ENCODE peak calls at places on chromosomes 6 and 20, in four cellular contexts. One of them, this sample, is unnamed. For H3K9me3, the result is how much of the 10 kb centered on the place peaks cover.

GRCh38 chr20:16367948-16368560 is 205.2 kb downstream of the KIF16B start:
- DNase-seq in stomach: no peak
- DNase-seq in H1: no peak
- DNase-seq in sigmoid colon: no peak
- DNase-seq in this sample: no peak

GRCh38 chr20:31680286-31681127 is 42.2 kb downstream of the BCL2L1 start:
- DNase-seq in sigmoid colon: no peak
- DNase-seq in stomach: no peak
- DNase-seq in H1: no peak
- DNase-seq in this sample: no peak

GRCh38 chr6:122696079-122696478 is 83.4 kb upstream of the FABP7 start:
- DNase-seq in stomach: no peak
- DNase-seq in sigmoid colon: no peak
- DNase-seq in H1: no peak
- DNase-seq in this sample: no peak

GRCh38 chr6:77015350-77015749 is 447.9 kb downstream of the HTR1B start:
- DNase-seq in H1: no peak
- DNase-seq in sigmoid colon: no peak
- DNase-seq in stomach: no peak
- DNase-seq in this sample: no peak

GRCh38 chr6:52603000-52603795 is 26.3 kb upstream of the TRAM2 start:
- DNase-seq in H1: no peak
- DNase-seq in stomach: no peak
- DNase-seq in sigmoid colon: no peak
- DNase-seq in this sample: no peak

GRCh38 chr6:126253421-126253820 is 86.5 kb upstream of the CENPW start:
- DNase-seq in H1: no peak
- DNase-seq in sigmoid colon: no peak
- DNase-seq in stomach: no peak
- DNase-seq in this sample: no peak

GRCh38 chr20:36333841-36334240 is 27.7 kb downstream of the DLGAP4 start:
- DNase-seq in H1: no peak
- DNase-seq in sigmoid colon: no peak
- DNase-seq in stomach: peak
- DNase-seq in this sample: no peak

GRCh38 chr6:72783035-72783434 is 161.2 kb downstream of the KCNQ5 start:
- DNase-seq in H1: no peak
- DNase-seq in sigmoid colon: no peak
- DNase-seq in stomach: no peak
- DNase-seq in this sample: no peak

GRCh38 chr6:4858194-4859028 is 82.2 kb downstream of the CDYL start:
- DNase-seq in stomach: no peak
- DNase-seq in H1: no peak
- DNase-seq in sigmoid colon: no peak
- DNase-seq in this sample: no peak

GRCh38 chr6:41548098-41548840 is 2.1 kb downstream of the FOXP4 start:
- DNase-seq in sigmoid colon: no peak
- DNase-seq in H1: no peak
- DNase-seq in stomach: no peak
- DNase-seq in this sample: no peak

GRCh38 chr20:13068336-13068735 is 59.6 kb downstream of the SPTLC3 start:
- DNase-seq in sigmoid colon: no peak
- DNase-seq in H1: no peak
- DNase-seq in stomach: no peak
- DNase-seq in this sample: no peak

GRCh38 chr20:13243826-13244376 is 22.8 kb downstream of the ISM1 start:
- DNase-seq in sigmoid colon: no peak
- DNase-seq in stomach: no peak
- DNase-seq in H1: no peak
- DNase-seq in this sample: no peak

GRCh38 chr6:143110996-143111395 is 50.3 kb downstream of the AIG1 start:
- DNase-seq in sigmoid colon: no peak
- DNase-seq in stomach: no peak
- DNase-seq in H1: no peak
- DNase-seq in this sample: no peak

GRCh38 chr6:31158863-31159855 is 770 bp downstream of the TCF19 start:
- DNase-seq in H1: peak
- DNase-seq in stomach: no peak
- DNase-seq in sigmoid colon: peak
- DNase-seq in this sample: no peak

GRCh38 chr6:45787384-45787783 is 228.3 kb downstream of the CLIC5 start:
- DNase-seq in sigmoid colon: no peak
- DNase-seq in stomach: no peak
- DNase-seq in H1: no peak
- DNase-seq in this sample: no peak

GRCh38 chr6:162497371-162497770 is 230.2 kb downstream of the PRKN start:
- DNase-seq in sigmoid colon: no peak
- DNase-seq in H1: no peak
- DNase-seq in stomach: no peak
- DNase-seq in this sample: no peak

GRCh38 chr6:159101656-159102055 is 56.9 kb upstream of the TAGAP start:
- DNase-seq in H1: no peak
- DNase-seq in sigmoid colon: no peak
- DNase-seq in stomach: no peak
- DNase-seq in this sample: no peak

GRCh38 chr20:44287272-44288097 is 23.5 kb downstream of the FITM2 start:
- DNase-seq in H1: no peak
- DNase-seq in sigmoid colon: no peak
- DNase-seq in stomach: no peak
- DNase-seq in this sample: no peak

GRCh38 chr6:132132911-132133639 is 181.9 kb upstream of the CCN2 start:
- DNase-seq in stomach: no peak
- DNase-seq in H1: no peak
- DNase-seq in sigmoid colon: no peak
- DNase-seq in this sample: no peak

GRCh38 chr6:136085370-136086115 is 164.6 kb downstream of the MTFR2 start:
- DNase-seq in sigmoid colon: no peak
- DNase-seq in stomach: no peak
- DNase-seq in H1: no peak
- DNase-seq in this sample: no peak

GRCh38 chr6:74510878-74511277 is 695.0 kb downstream of the COL12A1 start:
- DNase-seq in H1: no peak
- DNase-seq in stomach: no peak
- DNase-seq in sigmoid colon: no peak
- DNase-seq in this sample: no peak

GRCh38 chr6:74507649-74508048 is 698.2 kb downstream of the COL12A1 start:
- DNase-seq in stomach: no peak
- DNase-seq in sigmoid colon: no peak
- DNase-seq in H1: no peak
- DNase-seq in this sample: no peak

GRCh38 chr6:74505391-74505790 is 700.5 kb downstream of the COL12A1 start:
- DNase-seq in stomach: no peak
- DNase-seq in H1: no peak
- DNase-seq in sigmoid colon: no peak
- DNase-seq in this sample: no peak

GRCh38 chr6:74504941-74505340 is 700.9 kb downstream of the COL12A1 start:
- DNase-seq in stomach: no peak
- DNase-seq in H1: no peak
- DNase-seq in sigmoid colon: no peak
- DNase-seq in this sample: no peak
- H3K9me3 ChIP-seq in stomach: under half
- H3K9me3 ChIP-seq in H1: under half
- H3K9me3 ChIP-seq in sigmoid colon: under half
- H3K9me3 ChIP-seq in this sample: under half

GRCh38 chr6:3072798-3073197 is 4.5 kb downstream of the RIPK1 start:
- DNase-seq in stomach: no peak
- DNase-seq in H1: no peak
- DNase-seq in sigmoid colon: no peak
- DNase-seq in this sample: no peak

GRCh38 chr6:3068329-3069223 is at the start of gene RIPK1:
- DNase-seq in H1: peak
- DNase-seq in stomach: peak
- DNase-seq in sigmoid colon: peak
- DNase-seq in this sample: peak

GRCh38 chr6:3075522-3076113 is 7.3 kb downstream of the RIPK1 start:
- DNase-seq in sigmoid colon: no peak
- DNase-seq in stomach: no peak
- DNase-seq in H1: no peak
- DNase-seq in this sample: no peak

GRCh38 chr6:3073382-3073781 is 5.1 kb downstream of the RIPK1 start:
- DNase-seq in H1: no peak
- DNase-seq in sigmoid colon: no peak
- DNase-seq in stomach: no peak
- DNase-seq in this sample: no peak

DNA sequence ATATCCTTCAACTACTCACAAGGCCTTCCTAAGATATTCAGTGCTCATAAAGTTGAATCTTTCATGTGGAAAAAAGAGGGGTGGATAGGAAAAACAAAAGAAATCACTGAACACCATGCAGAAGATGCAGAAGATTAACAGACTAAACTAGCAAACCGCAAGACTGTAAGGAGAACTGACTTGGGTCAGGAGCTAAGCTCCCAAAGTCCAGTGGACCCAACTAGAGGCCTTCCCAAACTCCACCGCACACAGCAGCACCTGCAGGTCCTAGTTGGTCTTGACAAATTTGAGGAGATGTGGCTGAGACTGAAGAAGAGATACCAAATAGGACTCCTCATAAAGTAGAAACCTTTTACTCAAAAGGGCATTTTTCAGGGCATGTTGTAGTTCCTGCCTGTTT is 3.3 kb downstream of the RIPK1 start:
- DNase-seq in H1: no peak
- DNase-seq in stomach: no peak
- DNase-seq in sigmoid colon: no peak
- DNase-seq in this sample: no peak
- H3K27ac ChIP-seq in H1: no peak
- H3K27ac ChIP-seq in stomach: no peak
- H3K27ac ChIP-seq in sigmoid colon: no peak
- H3K27ac ChIP-seq in this sample: no peak

GRCh38 chr6:89840538-89840937 is 10.9 kb downstream of the CASP8AP2 start:
- DNase-seq in stomach: no peak
- DNase-seq in sigmoid colon: no peak
- DNase-seq in H1: no peak
- DNase-seq in this sample: no peak

GRCh38 chr6:89830385-89830809 is 717 bp downstream of the CASP8AP2 start:
- DNase-seq in sigmoid colon: no peak
- DNase-seq in H1: no peak
- DNase-seq in stomach: no peak
- DNase-seq in this sample: no peak

GRCh38 chr6:89829591-89830384 is at the start of gene CASP8AP2:
- DNase-seq in H1: peak
- DNase-seq in stomach: peak
- DNase-seq in sigmoid colon: peak
- DNase-seq in this sample: peak

GRCh38 chr6:89836637-89837222 is 7.0 kb downstream of the CASP8AP2 start:
- DNase-seq in H1: no peak
- DNase-seq in stomach: no peak
- DNase-seq in sigmoid colon: no peak
- DNase-seq in this sample: no peak

DNA sequence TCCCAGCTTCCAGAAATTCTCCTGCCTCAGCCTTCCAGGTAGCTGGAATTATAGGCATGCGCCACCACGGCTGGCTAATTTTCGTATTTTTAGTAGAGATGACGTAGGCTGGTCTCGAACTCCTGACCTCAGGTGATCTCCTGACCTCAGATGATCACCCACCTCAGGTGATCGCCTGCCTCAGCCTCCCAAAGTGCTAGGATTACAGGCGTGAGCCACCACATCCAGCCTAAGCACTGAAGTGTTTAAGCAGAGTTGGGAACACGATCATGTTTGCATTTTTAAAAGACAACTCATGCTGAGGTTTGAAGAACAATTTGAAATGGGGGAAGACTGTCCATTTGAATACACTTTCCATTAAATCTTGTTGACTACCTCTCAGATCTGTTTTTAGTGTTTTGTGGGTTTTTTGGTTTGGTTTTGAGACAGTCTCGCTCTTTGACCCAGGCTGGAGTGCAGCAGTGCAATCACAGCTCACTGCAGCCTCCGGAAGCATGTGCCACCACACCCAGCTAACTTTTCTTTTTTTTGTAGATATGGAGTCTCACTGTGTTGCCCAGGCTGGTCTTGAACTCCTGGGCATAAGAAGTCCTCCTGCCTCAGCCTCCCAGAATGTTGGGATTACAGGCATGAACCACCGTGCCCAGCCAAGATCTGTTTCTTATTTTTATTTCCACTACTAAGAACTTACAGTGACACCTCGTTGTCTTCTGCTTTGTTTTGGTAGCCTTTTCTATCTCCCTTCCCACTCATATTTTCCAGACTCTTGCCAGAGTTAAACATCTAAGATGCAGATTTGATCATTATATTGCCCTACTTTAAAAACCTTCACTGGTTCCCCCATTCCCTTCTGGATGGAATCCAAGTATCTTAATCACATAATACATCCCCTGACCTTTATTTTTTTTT is 5.5 kb downstream of the CASP8AP2 start:
- DNase-seq in H1: no peak
- DNase-seq in stomach: no peak
- DNase-seq in sigmoid colon: no peak
- DNase-seq in this sample: no peak
- TF ChIP-seq EP300 in H1: no peak
- TF ChIP-seq EP300 in stomach: no peak
- TF ChIP-seq EP300 in sigmoid colon: no peak
- TF ChIP-seq EP300 in this sample: no peak

GRCh38 chr6:99348823-99349619 is 453 bp downstream of the FAXC start:
- DNase-seq in H1: peak
- DNase-seq in stomach: no peak
- DNase-seq in sigmoid colon: peak
- DNase-seq in this sample: no peak

GRCh38 chr6:99348220-99348822 is 1.2 kb downstream of the FAXC start:
- DNase-seq in sigmoid colon: no peak
- DNase-seq in H1: no peak
- DNase-seq in stomach: no peak
- DNase-seq in this sample: no peak

GRCh38 chr6:99350573-99350972 is 1.1 kb upstream of the FAXC start:
- DNase-seq in sigmoid colon: no peak
- DNase-seq in H1: peak
- DNase-seq in stomach: no peak
- DNase-seq in this sample: no peak

GRCh38 chr6:99347804-99348203 is 1.7 kb downstream of the FAXC start:
- DNase-seq in stomach: no peak
- DNase-seq in sigmoid colon: no peak
- DNase-seq in H1: no peak
- DNase-seq in this sample: no peak

DNA sequence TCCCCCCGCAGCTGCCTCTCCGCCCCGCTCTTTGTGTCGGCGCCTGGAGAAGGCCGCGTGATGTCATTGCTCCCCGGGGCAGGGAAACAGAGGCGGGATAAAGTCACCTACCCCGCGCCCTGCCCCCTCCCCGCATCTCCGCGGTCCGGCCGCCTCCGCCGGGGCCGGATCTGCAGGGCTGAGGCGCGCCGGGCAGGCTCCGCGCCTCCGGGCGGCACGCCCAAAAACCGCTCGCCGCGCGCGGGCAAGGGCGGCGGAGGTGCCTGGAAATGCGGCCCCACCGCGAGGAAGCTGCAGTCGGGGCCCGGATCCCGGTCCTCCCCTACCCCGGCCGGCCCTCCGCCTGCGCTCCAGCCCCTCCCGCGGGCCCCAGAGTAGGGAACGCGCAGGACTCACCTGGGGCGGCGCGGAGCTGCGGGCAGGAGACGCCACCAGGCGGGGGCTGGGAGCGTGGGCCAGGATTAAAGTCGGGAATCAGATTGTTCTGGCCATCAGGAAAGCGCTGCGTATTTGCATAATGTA is at the start of gene FAXC:
- DNase-seq in stomach: peak
- DNase-seq in H1: peak
- DNase-seq in sigmoid colon: peak
- DNase-seq in this sample: no peak
- H3K9me3 ChIP-seq in stomach: under half
- H3K9me3 ChIP-seq in H1: under half
- H3K9me3 ChIP-seq in sigmoid colon: under half
- H3K9me3 ChIP-seq in this sample: under half

GRCh38 chr6:21740719-21741118 is 147.2 kb downstream of the SOX4 start:
- DNase-seq in stomach: no peak
- DNase-seq in sigmoid colon: no peak
- DNase-seq in H1: no peak
- DNase-seq in this sample: no peak
- H3K27ac ChIP-seq in stomach: no peak
- H3K27ac ChIP-seq in sigmoid colon: no peak
- H3K27ac ChIP-seq in H1: no peak
- H3K27ac ChIP-seq in this sample: no peak